ENCODE peak calls at places on chromosomes 6 and 20, in six cellular contexts. T is heart left ventricle, S is IMR-90, U is astrocyte of the spinal cord, E is breast epithelium, G is GM10248. V is an unnamed sample.

GRCh38 chr6:158909938-158910337 is 90.1 kb downstream of the RSPH3 start:
- DNase-seq in T (no peak), S (no peak), U (peak; percentile 32), E (no peak), G (no peak), V (no peak)

GRCh38 chr6:127587875-127588274 is 10.9 kb downstream of the C6orf58 start:
- DNase-seq in T (no peak), S (no peak), U (no peak), E (no peak), G (no peak), V (no peak)

GRCh38 chr6:44725070-44725469 is 337.6 kb downstream of the CDC5L start:
- DNase-seq in T (no peak), S (no peak), U (peak; percentile 30), E (no peak), G (no peak), V (no peak)

GRCh38 chr20:54416770-54417169 is 58.6 kb upstream of the DOK5 start:
- DNase-seq in T (peak; percentile 7), S (no peak), U (no peak), E (no peak), G (no peak), V (no peak)

GRCh38 chr6:159101656-159102055 is 56.9 kb upstream of the TAGAP start:
- DNase-seq in T (no peak), S (no peak), U (no peak), E (no peak), G (no peak), V (no peak)

GRCh38 chr20:56688106-56688505 is 59.0 kb downstream of the TFAP2C start:
- DNase-seq in T (no peak), S (no peak), U (no peak), E (no peak), G (no peak), V (no peak)

GRCh38 chr20:50980851-50981713 is 22.5 kb downstream of the MOCS3 start:
- DNase-seq in T (peak; percentile 34), S (peak; percentile 75), U (peak; percentile 78), E (no peak), G (peak; percentile 75), V (peak; percentile 75)

GRCh38 chr6:18101271-18101670 is 21.2 kb downstream of the NHLRC1 start:
- DNase-seq in T (no peak), S (peak; percentile 73), U (peak; percentile 41), E (no peak), G (no peak), V (no peak)

GRCh38 chr6:26420607-26421235 is 18.6 kb downstream of the BTN3A1 start:
- DNase-seq in T (peak; percentile 18), S (peak; percentile 42), U (peak; percentile 43), E (no peak), G (peak; percentile 33), V (no peak)

GRCh38 chr6:31660998-31661866 is 654 bp upstream of the C6orf47 start:
- DNase-seq in T (no peak), S (peak; percentile 50), U (no peak), E (no peak), G (no peak), V (no peak)

GRCh38 chr6:70706491-70707123 is 38.9 kb downstream of the SMAP1 start:
- DNase-seq in T (no peak), S (peak; percentile 58), U (peak; percentile 60), E (no peak), G (no peak), V (no peak)

GRCh38 chr6:10873374-10873773 is 8.5 kb downstream of the GCM2 start:
- DNase-seq in T (no peak), S (no peak), U (no peak), E (no peak), G (no peak), V (no peak)

GRCh38 chr20:41149679-41150131 is 12.4 kb downstream of the PLCG1 start:
- DNase-seq in T (no peak), S (peak; percentile 71), U (peak; percentile 28), E (no peak), G (no peak), V (no peak)

GRCh38 chr6:32944265-32944664 is 3.4 kb upstream of the HLA-DMB start:
- DNase-seq in T (no peak), S (no peak), U (no peak), E (no peak), G (peak; percentile 65), V (peak; percentile 56)

GRCh38 chr20:15618912-15619311 is 954.3 kb downstream of the KIF16B start:
- DNase-seq in T (no peak), S (no peak), U (no peak), E (no peak), G (no peak), V (no peak)

GRCh38 chr6:37125779-37126553 is 44.0 kb upstream of the PIM1 start:
- DNase-seq in T (no peak), S (no peak), U (no peak), E (no peak), G (no peak), V (no peak)

GRCh38 chr6:127216821-127217789 is 49.6 kb upstream of the RNF146 start:
- DNase-seq in T (no peak), S (no peak), U (no peak), E (no peak), G (no peak), V (no peak)

GRCh38 chr6:42788671-42789070 is 6.8 kb downstream of the BICRAL start:
- DNase-seq in T (no peak), S (no peak), U (no peak), E (no peak), G (no peak), V (no peak)

GRCh38 chr6:72245565-72245964 is 359.2 kb downstream of the RIMS1 start:
- DNase-seq in T (no peak), S (peak; percentile 3), U (no peak), E (no peak), G (no peak), V (no peak)

GRCh38 chr20:23235173-23236027 is 115.2 kb upstream of the NXT1 start:
- DNase-seq in T (peak; percentile 76), S (peak; percentile 54), U (peak; percentile 52), E (no peak), G (peak; percentile 45), V (peak; percentile 54)

GRCh38 chr6:123323419-123324329 is 313.1 kb downstream of the TRDN start:
- DNase-seq in T (no peak), S (no peak), U (peak; percentile 41), E (no peak), G (no peak), V (no peak)

GRCh38 chr20:2751868-2752630 is 48.4 kb downstream of the CPXM1 start:
- DNase-seq in T (no peak), S (no peak), U (no peak), E (no peak), G (peak; percentile 59), V (peak; percentile 74)

GRCh38 chr6:1545654-1546053 is 64.1 kb upstream of the FOXC1 start:
- DNase-seq in T (no peak), S (no peak), U (no peak), E (no peak), G (no peak), V (no peak)

GRCh38 chr20:40494238-40494637 is 194.8 kb downstream of the MAFB start:
- DNase-seq in T (peak; percentile 28), S (no peak), U (no peak), E (no peak), G (no peak), V (no peak)

GRCh38 chr6:84926756-84927155 is 162.4 kb upstream of the TBX18 start:
- DNase-seq in T (no peak), S (no peak), U (peak; percentile 6), E (no peak), G (no peak), V (no peak)

GRCh38 chr6:57147401-57147800 is 24.7 kb upstream of the BAG2 start:
- DNase-seq in T (no peak), S (no peak), U (peak; percentile 54), E (no peak), G (no peak), V (no peak)

GRCh38 chr6:57143690-57144089 is 28.4 kb upstream of the BAG2 start:
- DNase-seq in T (no peak), S (no peak), U (no peak), E (no peak), G (no peak), V (no peak)

DNA sequence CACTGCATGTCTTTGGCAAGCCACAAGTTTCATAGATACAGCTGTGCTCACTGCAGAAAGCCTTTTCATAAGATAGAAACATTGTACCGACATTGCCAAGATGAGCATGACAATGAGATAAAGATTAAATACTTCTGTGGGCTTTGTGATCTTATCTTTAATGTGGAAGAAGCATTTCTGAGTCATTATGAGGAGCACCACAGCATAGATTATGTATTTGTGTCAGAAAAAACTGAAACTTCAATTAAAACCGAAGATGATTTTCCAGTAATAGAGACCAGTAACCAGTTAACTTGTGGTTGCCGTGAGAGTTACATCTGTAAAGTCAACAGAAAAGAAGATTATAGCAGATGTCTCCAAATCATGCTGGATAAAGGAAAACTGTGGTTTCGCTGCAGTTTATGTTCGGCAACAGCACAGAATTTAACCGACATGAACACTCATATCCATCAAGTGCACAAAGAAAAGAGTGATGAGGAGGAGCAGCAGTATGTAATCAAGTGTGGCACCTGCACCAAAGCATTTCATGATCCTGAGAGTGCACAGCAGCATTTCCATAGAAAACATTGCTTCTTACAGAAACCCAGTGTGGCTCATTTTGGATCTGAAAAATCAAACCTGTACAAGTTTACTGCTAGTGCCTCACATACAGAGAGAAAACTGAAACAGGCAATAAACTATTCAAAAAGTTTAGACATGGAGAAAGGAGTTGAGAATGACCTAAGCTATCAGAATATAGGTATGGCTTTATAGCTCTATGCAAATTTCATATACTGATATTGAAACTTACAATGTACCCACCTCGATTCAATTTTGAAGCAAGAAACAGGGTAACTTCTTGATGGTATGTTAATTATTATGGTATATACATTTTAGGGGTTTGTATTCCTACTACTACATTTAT is 23.9 kb upstream of the BAG2 start:
- DNase-seq in T (no peak), S (no peak), U (no peak), E (no peak), G (no peak), V (no peak)
- TF ChIP-seq CTCF in T (no peak), S (no peak), U (no peak), E (no peak), G (no peak), V (no peak)

DNA sequence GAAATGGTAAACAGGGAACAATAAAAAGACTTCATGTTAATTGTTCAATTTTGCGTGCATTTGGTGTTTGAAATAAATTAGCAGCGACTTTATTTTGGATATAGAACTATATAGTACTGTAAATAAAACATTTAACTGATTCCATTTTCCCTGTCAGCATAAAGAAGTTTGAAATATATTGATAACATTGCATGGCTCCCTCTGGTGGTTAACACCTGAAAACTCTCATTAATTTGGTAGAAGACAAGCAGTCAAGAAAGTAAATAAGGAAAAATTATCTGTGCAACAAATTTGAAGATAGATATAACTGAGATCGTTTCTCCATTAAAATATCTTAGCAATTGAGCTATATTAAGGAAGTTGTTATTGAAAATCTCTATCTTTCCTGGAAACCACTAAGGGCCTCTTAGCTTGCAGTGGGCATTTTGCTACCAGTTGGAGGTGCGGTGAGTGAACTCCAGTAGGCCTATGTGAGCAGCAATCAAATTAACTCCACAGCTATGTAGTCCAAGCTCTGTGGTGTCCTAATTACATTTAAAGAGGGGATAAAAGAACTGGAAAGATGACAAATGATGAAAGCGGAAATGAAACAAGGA is 435.7 kb upstream of the FKBP1C start:
- DNase-seq in T (no peak), S (no peak), U (no peak), E (no peak), G (peak; percentile 24), V (peak; percentile 16)
- TF ChIP-seq CTCF in T (no peak), S (peak; percentile 40), U (no peak), E (no peak), G (peak; percentile 68), V (peak; percentile 73)

GRCh38 chr6:144262470-144263369 is 22.4 kb upstream of the UTRN start:
- DNase-seq in T (no peak), S (no peak), U (no peak), E (no peak), G (no peak), V (no peak)
- TF ChIP-seq CTCF in T (no peak), S (no peak), U (no peak), E (no peak), G (no peak), V (no peak)

GRCh38 chr20:39429716-39430115 is 467.6 kb downstream of the DHX35 start:
- DNase-seq in T (no peak), S (no peak), U (no peak), E (no peak), G (no peak), V (no peak)
- TF ChIP-seq CTCF in T (peak; percentile 50), S (no peak), U (peak; percentile 1), E (no peak), G (no peak), V (no peak)